ENCODE peak calls at places on chromosomes 13 and 19, in ten cellular contexts. Z is osteocyte; J is uterus; F is progenitor cell of endocrine pancreas; Q is CD14-positive monocyte; Y is stomach; H is BJ; M is WTC11; S is CD4-positive, alpha-beta T cell; O is heart left ventricle. P is an unnamed sample.

GRCh38 chr13:80802946-80803345 is 462.0 kb upstream of the SPRY2 start:
- DNase-seq in H (no peak), O (no peak), Z (no peak), J (no peak), M (peak), F (no peak), S (no peak), Q (no peak), Y (no peak), P (no peak)

GRCh38 chr13:32225494-32225931 is 89.7 kb downstream of the ZAR1L start:
- DNase-seq in Q (no peak), H (peak), O (no peak), S (no peak), M (no peak), Y (no peak), J (no peak), F (no peak), Z (no peak), P (peak)

GRCh38 chr19:17623224-17623935 is 64.8 kb downstream of the UNC13A start:
- DNase-seq in S (no peak), H (no peak), J (no peak), Z (no peak), Q (no peak), F (no peak), O (no peak), Y (no peak), M (no peak), P (no peak)

GRCh38 chr19:19064098-19064722 is 416 bp downstream of the SLC25A42 start:
- DNase-seq in Y (no peak), Z (no peak), J (no peak), S (no peak), O (no peak), Q (no peak), H (no peak), F (no peak), M (no peak), P (no peak)

GRCh38 chr13:100673376-100673830 is 1.2 kb downstream of the TMTC4 start:
- DNase-seq in Z (no peak), J (no peak), H (no peak), S (no peak), O (no peak), Y (no peak), F (peak), M (peak), Q (no peak), P (no peak)

GRCh38 chr13:43682698-43683097 is 104.1 kb downstream of the ENOX1 start:
- DNase-seq in Z (no peak), H (no peak), Q (no peak), J (no peak), M (no peak), F (no peak), O (no peak), Y (no peak), S (no peak), P (no peak)

GRCh38 chr13:30121244-30121643 is 186.1 kb downstream of the KATNAL1 start:
- DNase-seq in O (no peak), J (no peak), Q (no peak), Z (no peak), M (no peak), F (no peak), Y (no peak), S (no peak), H (no peak), P (no peak)

GRCh38 chr19:40191836-40192646 is 815 bp downstream of the MAP3K10 start:
- DNase-seq in S (no peak), F (peak), Y (no peak), Q (no peak), O (peak), Z (no peak), H (no peak), M (peak), J (no peak), P (no peak)

GRCh38 chr19:41869374-41869955 is 7.6 kb upstream of the CD79A start:
- DNase-seq in O (no peak), M (no peak), Y (no peak), S (no peak), Q (no peak), Z (no peak), J (no peak), F (no peak), H (no peak), P (no peak)

GRCh38 chr19:20051841-20052768 is 12.8 kb upstream of the ZNF682 start:
- DNase-seq in O (peak), H (peak), Y (peak), Q (no peak), F (peak), S (peak), Z (peak), M (peak), J (peak), P (peak)

GRCh38 chr19:41811036-41811435 is 14.6 kb downstream of the CEACAM3 start:
- DNase-seq in H (no peak), F (no peak), Q (peak), S (no peak), J (no peak), M (no peak), Z (no peak), O (peak), Y (no peak), P (no peak)

GRCh38 chr13:97124237-97124636 is 97.9 kb upstream of the MBNL2 start:
- DNase-seq in Q (no peak), S (no peak), O (no peak), M (no peak), Z (no peak), J (no peak), H (no peak), Y (no peak), F (no peak), P (no peak)

GRCh38 chr13:97125051-97125809 is 96.9 kb upstream of the MBNL2 start:
- DNase-seq in O (peak), S (no peak), J (peak), Q (no peak), H (no peak), Z (no peak), M (peak), F (no peak), Y (no peak), P (peak)

GRCh38 chr13:97122381-97122996 is 99.6 kb upstream of the MBNL2 start:
- DNase-seq in H (no peak), F (no peak), O (no peak), M (no peak), Q (no peak), S (no peak), J (no peak), Y (no peak), Z (no peak), P (no peak)

GRCh38 chr13:97127842-97128241 is 94.3 kb upstream of the MBNL2 start:
- DNase-seq in S (no peak), Y (no peak), Z (no peak), O (no peak), Q (no peak), M (no peak), F (no peak), J (no peak), H (no peak), P (no peak)

DNA sequence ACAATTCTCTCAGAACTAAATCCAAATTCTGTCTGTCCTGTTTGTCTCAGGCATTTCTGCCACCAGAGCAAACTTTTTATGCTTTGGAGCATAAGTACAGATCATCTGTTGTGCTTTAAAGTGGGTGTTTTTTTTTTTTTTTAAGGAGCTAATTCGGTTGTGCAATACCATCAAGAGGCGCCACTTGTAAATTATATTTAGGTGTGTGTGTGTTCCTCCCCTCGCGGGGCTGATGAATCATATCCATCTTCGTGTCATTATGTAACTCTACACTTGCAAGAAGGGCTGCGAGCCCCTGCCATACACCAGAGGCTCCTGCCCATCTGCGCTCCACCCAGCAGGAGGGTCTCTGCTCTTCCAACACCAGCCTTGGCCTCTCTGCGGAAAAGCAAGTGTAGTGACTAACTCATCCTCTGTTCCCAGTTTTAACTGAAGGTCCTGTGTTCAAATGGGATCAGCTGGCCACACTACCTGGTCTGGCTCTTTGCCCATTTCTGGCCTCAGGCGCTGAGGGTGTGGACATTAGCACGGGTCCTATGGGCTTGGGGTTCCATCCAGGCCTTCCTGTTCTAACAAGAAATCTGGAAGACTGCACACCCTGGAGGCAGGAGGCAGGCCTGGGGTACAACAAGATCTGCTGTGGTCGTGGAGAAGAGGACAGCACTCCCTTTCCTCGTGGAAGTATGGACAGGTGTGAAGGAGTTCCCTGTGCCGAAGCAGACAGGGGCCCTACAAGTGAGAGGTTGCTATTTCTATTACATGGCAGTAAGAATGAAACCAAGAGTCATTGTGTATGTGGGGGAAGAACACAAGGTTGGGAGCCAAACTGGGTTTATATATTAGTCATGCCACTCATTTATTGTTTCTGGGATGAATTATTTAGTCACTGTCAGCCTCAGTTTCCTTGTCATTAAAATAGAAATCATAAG is 96.1 kb upstream of the MBNL2 start:
- DNase-seq in H (no peak), O (peak), F (no peak), Y (no peak), Q (no peak), J (peak), S (no peak), M (no peak), Z (no peak), P (no peak)
- TF ChIP-seq CTCF in H (peak), O (no peak), F (no peak), Y (no peak), Q (no peak), J (no peak), S (no peak), M (no peak), Z (peak), P (no peak)

DNA sequence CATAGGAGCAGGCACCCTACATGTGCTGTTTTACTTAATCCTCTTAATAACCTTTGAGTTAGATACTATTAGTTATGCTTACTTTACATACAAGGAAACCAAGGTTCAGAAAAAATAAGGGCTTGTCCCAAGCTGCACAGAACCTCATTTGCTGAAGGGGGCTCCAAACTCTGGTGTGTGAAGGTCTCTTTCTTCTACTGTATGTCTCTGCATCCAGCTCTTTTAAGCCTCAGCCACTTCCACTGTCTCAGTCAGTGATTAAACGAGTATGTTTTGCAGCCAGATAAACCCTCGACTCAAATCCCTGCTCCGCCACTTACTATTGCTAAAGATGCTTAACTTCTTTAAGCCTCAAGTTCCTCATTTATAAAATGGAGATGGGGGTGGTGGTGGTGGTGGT is 112.4 kb upstream of the WASF3 start:
- DNase-seq in S (no peak), Q (no peak), O (no peak), Z (no peak), Y (no peak), H (no peak), F (no peak), M (no peak), J (no peak), P (no peak)
- TF ChIP-seq CTCF in S (no peak), Q (no peak), O (no peak), Z (no peak), Y (no peak), H (no peak), F (no peak), M (no peak), J (no peak), P (no peak)

GRCh38 chr13:24308068-24308445 is 1.3 kb upstream of the C1QTNF9 start:
- DNase-seq in S (no peak), F (no peak), M (no peak), H (no peak), O (no peak), Q (no peak), Z (no peak), Y (no peak), J (no peak), P (no peak)

GRCh38 chr13:24308488-24309020 is 826 bp upstream of the C1QTNF9 start:
- DNase-seq in F (no peak), Y (no peak), J (no peak), H (no peak), M (no peak), Z (no peak), S (no peak), Q (no peak), O (no peak), P (no peak)

DNA sequence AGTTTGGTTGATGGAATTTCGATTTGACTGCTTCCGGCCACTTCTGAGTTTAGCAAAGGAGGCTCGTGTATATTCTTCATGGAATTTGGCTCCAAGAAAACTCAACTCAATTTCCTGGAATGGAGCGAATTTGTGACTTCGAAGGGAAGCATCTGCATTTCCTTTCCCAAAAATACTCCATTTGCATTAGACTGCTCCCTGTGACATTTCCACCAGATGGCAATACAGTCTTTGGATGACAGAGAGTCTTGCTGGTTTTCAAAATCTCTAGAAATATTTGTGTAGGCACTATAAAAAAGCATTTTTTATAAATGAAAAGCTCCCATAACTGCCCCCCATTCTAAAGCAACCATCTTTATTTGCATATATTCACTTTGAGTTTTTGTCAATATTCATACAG is 4.1 kb downstream of the C1QTNF9 start:
- DNase-seq in H (no peak), O (no peak), S (no peak), Y (no peak), Z (no peak), F (no peak), J (no peak), M (no peak), Q (no peak), P (no peak)
- TF ChIP-seq CTCF in H (peak), O (peak), S (no peak), Y (no peak), Z (peak), F (peak), J (no peak), M (no peak), Q (no peak), P (peak)

DNA sequence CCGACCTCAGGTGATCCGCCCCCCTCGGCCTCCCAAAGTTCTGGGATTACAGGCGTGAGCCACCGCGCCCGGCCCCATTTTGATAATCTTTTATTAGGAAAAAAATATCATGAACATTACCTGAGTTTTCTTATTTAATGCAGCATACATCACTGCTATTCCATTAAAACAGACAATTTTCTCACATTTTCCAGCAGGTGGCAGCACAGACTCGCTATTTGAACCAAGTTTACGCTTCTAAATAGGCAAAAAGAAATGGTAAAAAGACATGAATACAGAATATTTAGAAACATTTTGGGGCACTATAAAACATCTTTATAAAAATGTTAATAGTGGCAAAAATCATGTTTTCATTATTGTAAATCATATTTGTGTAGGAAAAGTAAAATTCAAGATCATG is 903.1 kb downstream of the SLITRK6 start:
- DNase-seq in M (peak), Q (no peak), Y (no peak), S (no peak), H (peak), J (no peak), F (peak), Z (no peak), O (no peak), P (peak)
- TF ChIP-seq CTCF in M (peak), Q (peak), Y (peak), S (peak), H (peak), J (peak), F (peak), Z (peak), O (peak), P (peak)

GRCh38 chr13:102917019-102917418 is 71.2 kb downstream of the ERCC5 start:
- DNase-seq in S (no peak), J (no peak), M (no peak), Y (no peak), H (no peak), F (no peak), O (no peak), Z (no peak), Q (no peak), P (no peak)

GRCh38 chr13:102913924-102914628 is 68.2 kb downstream of the ERCC5 start:
- DNase-seq in F (no peak), H (no peak), J (no peak), Q (no peak), Z (no peak), Y (peak), O (no peak), S (no peak), M (no peak), P (no peak)

GRCh38 chr13:102912599-102912998 is 66.8 kb downstream of the ERCC5 start:
- DNase-seq in M (no peak), J (no peak), F (no peak), O (no peak), S (no peak), Y (no peak), Q (no peak), Z (no peak), H (no peak), P (no peak)

GRCh38 chr13:102915393-102915792 is 69.6 kb downstream of the ERCC5 start:
- DNase-seq in Y (no peak), H (no peak), F (no peak), O (no peak), Z (no peak), S (no peak), J (no peak), Q (no peak), M (no peak), P (no peak)

DNA sequence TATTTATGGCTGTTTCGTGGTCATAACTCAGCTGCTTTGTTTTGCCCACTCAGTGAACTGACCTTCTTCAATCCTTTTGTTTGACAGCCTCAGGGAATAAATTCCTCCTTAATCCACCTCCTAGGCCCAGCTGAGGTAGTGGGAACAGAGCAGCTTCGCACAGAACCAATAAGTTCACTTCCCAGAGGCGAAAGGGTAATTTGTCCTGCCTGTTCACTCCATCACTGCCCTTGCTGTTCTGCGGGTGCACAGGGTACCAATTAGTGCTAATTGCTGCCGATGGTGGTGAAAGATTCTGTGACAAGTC is 68.8 kb downstream of the ERCC5 start:
- DNase-seq in Z (no peak), O (no peak), J (no peak), Y (no peak), S (no peak), Q (no peak), F (no peak), H (no peak), M (no peak), P (no peak)
- TF ChIP-seq CTCF in Z (no peak), O (no peak), J (no peak), Y (no peak), S (no peak), Q (no peak), F (no peak), H (no peak), M (no peak), P (no peak)

GRCh38 chr19:57769345-57770131 is at the start of gene ZNF586:
- DNase-seq in Z (peak), H (peak), Q (peak), Y (peak), M (peak), O (peak), S (peak), F (peak), J (peak), P (peak)
- TF ChIP-seq CTCF in Z (no peak), H (no peak), Q (no peak), Y (no peak), M (no peak), O (no peak), S (no peak), F (no peak), J (no peak), P (no peak)

GRCh38 chr13:67651908-67652307 is 421.8 kb upstream of the PCDH9 start:
- DNase-seq in Y (no peak), Z (no peak), F (no peak), Q (no peak), S (no peak), O (no peak), H (no peak), J (no peak), M (no peak), P (no peak)
- TF ChIP-seq CTCF in Y (no peak), Z (no peak), F (no peak), Q (no peak), S (no peak), O (no peak), H (no peak), J (no peak), M (no peak), P (no peak)